ENCODE peak calls at places on chromosomes 12 and 14, in nine cellular contexts. Y is transverse colon, E is aorta, W is OCI-LY7, Z is suprapubic skin, J is mucosa of descending colon, T is IMR-90, V is breast epithelium, U is ascending aorta. D is an unnamed sample.

GRCh38 chr14:51396222-51396815 is 156.3 kb downstream of the TMX1 start:
- DNase-seq in Y (peak; percentile 13), E (peak; percentile 52), W (no peak), Z (no peak), J (no peak), T (peak; percentile 98), V (peak; percentile 46), U (no peak), D (peak; percentile 50)

GRCh38 chr14:80570930-80571298 is 359.6 kb upstream of the DIO2 start:
- DNase-seq in Y (no peak), E (no peak), W (no peak), Z (no peak), J (no peak), T (no peak), V (no peak), U (no peak), D (no peak)

GRCh38 chr12:6104027-6104426 is 20.4 kb downstream of the VWF start:
- DNase-seq in Y (no peak), E (no peak), W (peak; percentile 6), Z (no peak), J (no peak), T (no peak), V (no peak), U (no peak), D (no peak)

GRCh38 chr14:81169711-81170103 is 51.1 kb downstream of the GTF2A1 start:
- DNase-seq in Y (peak; percentile 70), E (peak; percentile 87), W (peak; percentile 7), Z (peak; percentile 83), J (peak; percentile 75), T (peak; percentile 7), V (peak; percentile 27), U (peak; percentile 76), D (peak; percentile 56)

GRCh38 chr12:2854669-2855453 is 2.0 kb downstream of the TEX52 start:
- DNase-seq in Y (peak; percentile 88), E (no peak), W (no peak), Z (no peak), J (peak; percentile 89), T (no peak), V (no peak), U (no peak), D (peak; percentile 85)

GRCh38 chr12:101616027-101616494 is 21.3 kb downstream of the MYBPC1 start:
- DNase-seq in Y (no peak), E (no peak), W (peak; percentile 23), Z (no peak), J (no peak), T (no peak), V (no peak), U (no peak), D (no peak)

GRCh38 chr14:24630872-24631477 is 3.0 kb downstream of the GZMB start:
- DNase-seq in Y (peak; percentile 16), E (no peak), W (no peak), Z (no peak), J (no peak), T (peak; percentile 67), V (peak; percentile 56), U (no peak), D (peak; percentile 78)

GRCh38 chr14:73752297-73752992 is 38.3 kb upstream of the PNMA1 start:
- DNase-seq in Y (peak; percentile 81), E (peak; percentile 86), W (peak; percentile 48), Z (no peak), J (peak; percentile 78), T (peak; percentile 45), V (peak; percentile 88), U (peak; percentile 90), D (peak; percentile 72)

GRCh38 chr12:121017966-121018491 is 1.7 kb upstream of the C12orf43 start:
- DNase-seq in Y (no peak), E (no peak), W (no peak), Z (no peak), J (no peak), T (no peak), V (no peak), U (no peak), D (no peak)

GRCh38 chr14:92676448-92677086 is 71.9 kb downstream of the LGMN start:
- DNase-seq in Y (no peak), E (peak; percentile 49), W (no peak), Z (no peak), J (no peak), T (no peak), V (no peak), U (no peak), D (no peak)

GRCh38 chr12:20657496-20657895 is 37.6 kb upstream of the SLCO1C1 start:
- DNase-seq in Y (no peak), E (no peak), W (no peak), Z (no peak), J (no peak), T (no peak), V (no peak), U (no peak), D (no peak)

GRCh38 chr12:73902270-73902669 is 635.4 kb upstream of the ATXN7L3B start:
- DNase-seq in Y (no peak), E (no peak), W (no peak), Z (no peak), J (no peak), T (no peak), V (no peak), U (no peak), D (no peak)

DNA sequence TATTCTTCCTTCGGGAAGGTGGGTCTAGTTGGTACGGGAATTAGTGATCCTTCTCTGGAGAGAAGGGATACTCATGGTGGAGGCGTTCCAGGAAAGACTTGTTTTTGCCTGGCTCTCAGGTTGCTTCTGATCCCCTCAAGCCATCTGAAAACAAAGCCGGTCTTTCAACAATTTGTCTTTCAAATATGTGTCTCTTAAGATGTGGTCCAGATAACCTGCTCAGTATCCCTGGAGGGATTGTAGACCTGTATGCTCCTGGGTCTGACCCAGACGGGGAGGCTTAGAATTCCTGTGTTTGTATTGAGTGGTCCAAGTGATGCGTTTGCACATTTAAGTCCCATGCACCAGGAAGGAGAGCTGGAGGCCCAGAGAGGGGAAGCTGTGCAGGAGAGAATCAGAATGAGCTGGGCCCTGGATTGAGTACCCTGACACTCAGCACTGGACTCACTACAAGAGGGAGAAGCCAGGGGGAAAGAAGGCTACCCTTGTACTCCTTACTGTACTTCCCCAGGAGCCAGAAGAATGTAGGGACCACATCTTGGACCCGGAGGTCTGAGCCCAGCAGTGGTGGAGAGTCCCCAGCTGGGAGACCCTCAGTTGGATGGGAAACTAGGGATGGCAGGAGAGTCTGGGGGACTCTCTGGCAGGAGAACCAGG is 40.4 kb downstream of the ERH start:
- DNase-seq in Y (no peak), E (no peak), W (no peak), Z (no peak), J (no peak), T (no peak), V (no peak), U (no peak), D (no peak)
- H3K4me1 ChIP-seq in Y (no peaks in the 10 kb centered on the region), E (no peaks in the 10 kb centered on the region), W (peaks cover 33% of the 10 kb centered on the region), Z (peaks cover 16% of the 10 kb centered on the region), J (no peaks in the 10 kb centered on the region), T (peaks cover 7% of the 10 kb centered on the region), V (no peaks in the 10 kb centered on the region), U (peaks cover 19% of the 10 kb centered on the region), D (no peaks in the 10 kb centered on the region)

DNA sequence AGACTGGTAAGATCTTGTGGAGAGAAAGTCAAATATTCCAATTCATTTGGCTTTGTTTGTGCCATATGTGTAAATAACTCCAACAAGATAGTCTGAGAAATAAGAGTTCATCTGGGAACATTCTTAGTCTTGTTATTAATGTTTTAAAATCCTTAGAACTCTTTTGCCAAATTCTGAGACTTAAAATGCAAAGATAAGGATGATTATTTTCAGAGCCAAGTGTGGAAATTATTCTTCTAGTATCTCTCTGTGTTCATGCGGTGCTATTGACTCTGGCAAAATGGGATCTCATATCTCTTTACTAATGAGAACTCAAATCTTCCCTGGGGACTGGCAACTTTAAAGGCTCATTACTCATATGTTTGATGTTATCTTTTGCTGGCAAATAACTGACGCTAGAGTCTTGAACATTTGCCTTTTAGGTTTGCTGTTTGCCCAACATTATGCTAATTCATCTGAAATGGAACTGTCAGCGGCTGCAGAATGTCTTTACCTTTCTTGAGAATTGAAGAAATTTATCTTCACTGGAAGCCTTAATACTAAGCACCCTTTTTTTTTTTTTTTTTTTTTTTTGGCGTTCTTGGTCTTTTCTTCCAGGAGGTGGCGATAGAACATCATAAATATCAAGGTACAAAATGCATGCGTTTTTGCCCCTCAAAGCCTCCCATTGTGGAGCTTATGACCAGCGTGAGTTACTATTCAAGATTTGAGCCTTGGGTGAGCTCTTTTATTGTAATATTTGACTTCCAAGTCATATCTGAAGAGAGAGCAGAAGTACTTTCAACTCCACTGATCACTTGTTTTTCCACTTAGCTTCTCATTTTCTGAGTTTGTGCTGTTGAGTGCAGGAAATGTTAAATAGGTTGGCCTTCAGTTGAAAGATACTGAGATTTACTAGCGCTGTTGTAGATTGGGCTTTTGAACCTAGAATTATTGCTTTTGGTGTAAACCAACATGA is 86.5 kb downstream of the CAND1 start:
- DNase-seq in Y (no peak), E (no peak), W (peak; percentile 73), Z (no peak), J (no peak), T (peak; percentile 69), V (no peak), U (no peak), D (peak; percentile 28)
- H3K4me1 ChIP-seq in Y (peaks cover 4% of the 10 kb centered on the region), E (no peaks in the 10 kb centered on the region), W (no peaks in the 10 kb centered on the region), Z (peaks cover 36% of the 10 kb centered on the region), J (no peaks in the 10 kb centered on the region), T (peaks cover 3% of the 10 kb centered on the region), V (no peaks in the 10 kb centered on the region), U (peaks cover 6% of the 10 kb centered on the region), D (peaks cover 15% of the 10 kb centered on the region)

DNA sequence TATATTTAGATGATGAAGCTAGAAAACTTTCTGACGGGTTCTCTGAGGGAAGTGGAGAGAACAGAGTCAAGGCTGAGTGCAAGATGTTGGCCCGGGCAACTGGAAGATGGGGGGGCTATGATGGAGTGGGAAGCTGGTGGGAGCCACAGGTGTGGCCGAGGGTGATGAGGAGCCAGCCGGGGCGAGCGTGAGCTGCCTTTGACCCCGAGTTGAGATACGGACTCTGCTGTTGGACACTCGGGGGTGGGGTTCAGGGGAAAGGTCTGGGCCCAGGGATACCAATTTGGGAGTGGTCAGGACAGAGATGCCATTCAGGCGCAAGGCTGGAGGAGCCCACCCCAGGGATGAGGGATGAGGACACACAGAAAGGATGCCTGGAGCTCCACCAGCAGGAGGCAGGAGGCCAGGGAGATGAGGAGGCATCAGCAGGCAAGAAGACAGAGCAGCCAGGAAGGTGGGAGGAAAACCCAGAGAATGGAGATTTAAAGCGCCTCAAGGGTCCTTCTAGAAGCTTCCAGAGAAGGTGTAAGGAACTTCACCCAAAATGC is 9.0 kb downstream of the SCARB1 start:
- DNase-seq in Y (no peak), E (no peak), W (no peak), Z (no peak), J (no peak), T (no peak), V (no peak), U (no peak), D (no peak)
- H3K4me1 ChIP-seq in Y (peaks cover 10% of the 10 kb centered on the region), E (no peaks in the 10 kb centered on the region), W (peaks cover 20% of the 10 kb centered on the region), Z (peaks cover 28% of the 10 kb centered on the region), J (peaks cover 6% of the 10 kb centered on the region), T (peaks cover 9% of the 10 kb centered on the region), V (no peaks in the 10 kb centered on the region), U (peaks cover 8% of the 10 kb centered on the region), D (peaks cover 25% of the 10 kb centered on the region)

DNA sequence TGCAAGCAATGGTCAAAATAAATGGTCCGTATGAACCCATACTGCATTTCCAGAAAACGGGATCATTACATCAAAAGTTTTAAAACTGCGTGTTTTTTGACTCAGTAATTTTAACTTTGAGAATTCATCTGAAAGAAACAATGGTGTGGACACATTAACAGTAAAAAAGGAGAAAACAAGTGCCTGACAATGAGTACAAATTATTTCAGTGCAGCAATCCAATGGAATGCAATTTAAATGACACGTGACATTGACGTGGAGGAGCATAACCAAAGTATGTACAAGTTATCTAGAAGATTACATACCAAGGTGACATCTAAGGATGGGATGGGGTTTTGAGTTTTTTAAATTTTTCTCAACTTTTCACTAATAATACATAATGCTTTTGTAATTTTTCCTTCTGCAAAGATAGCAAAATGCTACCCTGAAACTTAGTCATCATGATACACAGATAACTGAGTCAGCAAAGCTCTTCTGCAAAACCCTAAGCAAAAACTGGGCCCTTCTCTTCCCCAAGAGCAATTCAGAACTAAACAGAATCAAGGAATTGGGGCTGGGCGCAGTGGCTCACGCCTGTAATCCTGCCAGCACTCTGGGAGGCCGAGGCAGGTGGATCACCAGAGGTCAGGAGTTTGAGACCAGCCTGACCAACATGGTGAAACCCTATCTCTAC is 20.4 kb downstream of the HNRNPC start:
- DNase-seq in Y (no peak), E (no peak), W (no peak), Z (no peak), J (no peak), T (peak; percentile 32), V (no peak), U (no peak), D (no peak)
- H3K4me1 ChIP-seq in Y (peaks cover 14% of the 10 kb centered on the region), E (no peaks in the 10 kb centered on the region), W (no peaks in the 10 kb centered on the region), Z (peaks cover 12% of the 10 kb centered on the region), J (no peaks in the 10 kb centered on the region), T (peaks cover 3% of the 10 kb centered on the region), V (no peaks in the 10 kb centered on the region), U (peaks cover 10% of the 10 kb centered on the region), D (peaks cover 53% of the 10 kb centered on the region)